ENCODE peak calls at places on chromosomes 16 and 17, in ten cellular contexts. R is lower lobe of right lung, A is brain microvascular endothelial cell, T is skeletal muscle cell, C is cardiac muscle cell, G is amniotic stem cell, Y is bronchial epithelial cell, S is heart right ventricle, H is fibroblast of mammary gland, V is NCI-H1436 treated with DMSO at 0.1 percent for 48 hours. O is an unnamed sample.

GRCh38 chr17:61454095-61454931 is 2.1 kb downstream of the TBX4 start:
- DNase-seq in V (no peak), S (no peak), T (no peak), C (no peak), H (no peak), G (no peak), R (no peak), Y (no peak), A (no peak), O (no peak)

GRCh38 chr16:83989300-83989699 is 21.3 kb downstream of the NECAB2 start:
- DNase-seq in V (no peak), R (no peak), A (no peak), G (no peak), H (no peak), T (no peak), C (no peak), S (no peak), Y (no peak), O (no peak)

GRCh38 chr16:31451681-31452351 is 7.5 kb upstream of the ARMC5 start:
- DNase-seq in H (peak), T (no peak), V (no peak), A (peak), C (peak), Y (peak), G (peak), S (peak), R (no peak), O (peak)

GRCh38 chr17:40559016-40559853 is 6.0 kb downstream of the CCR7 start:
- DNase-seq in A (no peak), G (no peak), Y (no peak), R (no peak), V (no peak), C (peak), S (no peak), H (peak), T (no peak), O (no peak)

GRCh38 chr17:4514206-4514605 is 15.5 kb downstream of the SPNS2 start:
- DNase-seq in T (no peak), Y (no peak), V (no peak), R (peak), H (no peak), A (no peak), S (no peak), G (no peak), C (no peak), O (no peak)

GRCh38 chr17:56596741-56597494 is 3.4 kb downstream of the NOG start:
- DNase-seq in S (no peak), Y (no peak), V (no peak), G (no peak), H (no peak), A (no peak), C (no peak), R (no peak), T (no peak), O (no peak)

GRCh38 chr16:27724491-27724878 is 174.5 kb downstream of the KATNIP start:
- DNase-seq in A (no peak), G (no peak), V (no peak), H (no peak), R (no peak), S (no peak), T (no peak), Y (no peak), C (no peak), O (no peak)

GRCh38 chr17:50055426-50056216 is at the start of gene ITGA3:
- DNase-seq in S (peak), V (peak), Y (peak), A (peak), C (peak), G (peak), R (peak), H (peak), T (peak), O (peak)

GRCh38 chr17:27452828-27453227 is 3.4 kb upstream of the KSR1 start:
- DNase-seq in G (no peak), S (no peak), V (no peak), A (no peak), Y (no peak), T (no peak), C (no peak), R (no peak), H (no peak), O (no peak)

GRCh38 chr17:19306160-19307111 is 56.1 kb downstream of the B9D1 start:
- DNase-seq in V (no peak), S (no peak), Y (no peak), C (no peak), H (no peak), A (no peak), R (peak), G (no peak), T (no peak), O (no peak)

GRCh38 chr16:88387941-88388627 is 5.3 kb downstream of the ZNF469 start:
- DNase-seq in C (no peak), A (no peak), V (no peak), Y (peak), G (no peak), T (no peak), R (peak), S (no peak), H (no peak), O (peak)

GRCh38 chr16:57660715-57661463 is 7.2 kb upstream of the ADGRG3 start:
- DNase-seq in H (no peak), G (no peak), S (no peak), A (no peak), T (no peak), V (no peak), C (no peak), R (no peak), Y (no peak), O (no peak)